ENCODE peak calls at places on chromosome 9, in ten cellular contexts. I is naive thymus-derived CD8-positive, alpha-beta T cell; Q is midbrain; X is stimulated activated CD8-positive, alpha-beta memory T cell treated with anti-CD3 and anti-CD28 coated beads, Interleukin-12 subunit alpha, Interleukin-12 subunit beta, amount 100 ng/mL, for 4 hours; L is NCI-H524; S is stromal cell of bone marrow; D is dermis blood vessel endothelial cell; K is NCI-H187 treated with DMSO at 0.1 percent for 48 hours; G is Right ventricle myocardium superior; M is natural killer cell. B is an unnamed sample.

GRCh38 chr9:93121316-93122241 is 12.5 kb downstream of the NINJ1 start:
- DNase-seq in S (no peak), K (no peak), I (no peak), L (no peak), M (peak), D (no peak), G (peak), Q (no peak), X (no peak), B (no peak)

GRCh38 chr9:87950765-87951488 is 23.4 kb downstream of the CDK20 start:
- DNase-seq in L (peak), M (no peak), G (no peak), D (peak), Q (peak), K (no peak), S (no peak), X (no peak), I (no peak), B (no peak)

GRCh38 chr9:121285835-121286687 is 18.1 kb downstream of the GSN start:
- DNase-seq in S (peak), K (no peak), L (no peak), I (no peak), G (peak), M (no peak), D (peak), Q (peak), X (no peak), B (no peak)

GRCh38 chr9:8374471-8374870 is 574.9 kb upstream of the DMAC1 start:
- DNase-seq in I (no peak), X (no peak), D (peak), G (no peak), S (no peak), Q (no peak), K (no peak), L (no peak), M (no peak), B (no peak)

GRCh38 chr9:81578606-81579005 is 110.7 kb downstream of the TLE1 start:
- DNase-seq in S (no peak), D (no peak), G (no peak), X (no peak), K (no peak), Q (no peak), I (no peak), L (no peak), M (no peak), B (no peak)

GRCh38 chr9:123349691-123350480 is 6.1 kb upstream of the CRB2 start:
- DNase-seq in Q (peak), D (peak), G (no peak), M (peak), L (peak), S (peak), I (peak), K (no peak), X (peak), B (peak)

GRCh38 chr9:80964374-80964773 is 725.0 kb downstream of the TLE1 start:
- DNase-seq in S (no peak), D (no peak), M (no peak), K (peak), Q (no peak), G (no peak), X (no peak), I (no peak), L (no peak), B (no peak)

GRCh38 chr9:4235951-4236804 is 63.7 kb downstream of the GLIS3 start:
- DNase-seq in S (no peak), D (peak), Q (peak), G (no peak), M (no peak), X (no peak), K (no peak), I (no peak), L (no peak), B (no peak)

GRCh38 chr9:115943591-115944165 is 209.9 kb upstream of the PAPPA start:
- DNase-seq in I (no peak), K (no peak), M (no peak), D (no peak), Q (no peak), L (no peak), X (no peak), G (no peak), S (no peak), B (no peak)

GRCh38 chr9:35903049-35903448 is 3.0 kb upstream of the HRCT1 start:
- DNase-seq in G (no peak), M (no peak), X (no peak), I (no peak), Q (peak), L (peak), K (no peak), S (peak), D (peak), B (peak)

GRCh38 chr9:83698976-83699585 is 8.7 kb downstream of the UBQLN1 start:
- DNase-seq in G (no peak), K (no peak), Q (no peak), S (no peak), L (no peak), X (no peak), M (no peak), I (no peak), D (peak), B (no peak)

GRCh38 chr9:112881366-112881765 is 9.3 kb downstream of the SLC46A2 start:
- DNase-seq in S (no peak), X (no peak), I (no peak), G (no peak), M (no peak), Q (no peak), D (no peak), L (no peak), K (no peak), B (no peak)

GRCh38 chr9:115261656-115262081 is 143.7 kb upstream of the TNC start:
- DNase-seq in K (no peak), I (no peak), G (no peak), D (no peak), X (no peak), Q (no peak), M (no peak), L (no peak), S (peak), B (no peak)

GRCh38 chr9:88567870-88568269 is 32.9 kb downstream of the NXNL2 start:
- DNase-seq in I (no peak), X (no peak), G (no peak), M (no peak), D (no peak), Q (no peak), L (no peak), S (no peak), K (no peak), B (no peak)

GRCh38 chr9:137116027-137116507 is 1.5 kb upstream of the DPP7 start:
- DNase-seq in K (no peak), S (no peak), L (no peak), I (no peak), Q (peak), D (no peak), G (no peak), M (no peak), X (no peak), B (no peak)

GRCh38 chr9:79131876-79132377 is 439.8 kb upstream of the TLE4 start:
- DNase-seq in L (no peak), M (no peak), X (no peak), G (no peak), Q (no peak), D (no peak), S (no peak), I (no peak), K (no peak), B (no peak)

GRCh38 chr9:107154291-107154690 is 128.8 kb upstream of the RAD23B start:
- DNase-seq in G (no peak), D (no peak), X (no peak), I (no peak), Q (no peak), K (no peak), M (no peak), S (no peak), L (no peak), B (no peak)

GRCh38 chr9:94584555-94584954 is 9.1 kb downstream of the FBP2 start:
- DNase-seq in L (no peak), X (no peak), G (no peak), S (no peak), I (peak), K (no peak), Q (no peak), M (no peak), D (no peak), B (no peak)

GRCh38 chr9:16154570-16155078 is 601.8 kb downstream of the CCDC171 start:
- DNase-seq in L (peak), M (no peak), X (no peak), Q (no peak), K (no peak), D (peak), I (peak), S (no peak), G (peak), B (no peak)

GRCh38 chr9:108125541-108125940 is 636.0 kb upstream of the KLF4 start:
- DNase-seq in Q (no peak), I (no peak), K (no peak), D (peak), G (no peak), S (no peak), M (no peak), X (no peak), L (no peak), B (no peak)

GRCh38 chr9:116842658-116843057 is 155.6 kb downstream of the TRIM32 start:
- DNase-seq in I (no peak), G (no peak), S (no peak), D (no peak), L (peak), K (peak), Q (no peak), X (no peak), M (no peak), B (peak)

GRCh38 chr9:92414566-92414965 is 9.7 kb downstream of the OMD start:
- DNase-seq in I (no peak), G (no peak), X (no peak), S (no peak), Q (no peak), L (no peak), K (no peak), M (no peak), D (peak), B (no peak)

GRCh38 chr9:130837002-130837511 is 2.0 kb downstream of the ABL1 start:
- DNase-seq in G (no peak), I (no peak), M (no peak), D (no peak), Q (peak), K (no peak), S (no peak), L (no peak), X (no peak), B (no peak)

GRCh38 chr9:123347289-123348060 is 8.5 kb upstream of the CRB2 start:
- DNase-seq in G (no peak), S (no peak), D (no peak), Q (no peak), M (no peak), I (no peak), X (no peak), L (no peak), K (no peak), B (no peak)

GRCh38 chr9:131609116-131609830 is 64.0 kb downstream of the PRRT1B start:
- DNase-seq in D (peak), X (no peak), S (peak), K (no peak), Q (peak), L (no peak), I (no peak), G (peak), M (no peak), B (no peak)

GRCh38 chr9:133580416-133580738 is 28.8 kb downstream of the FAM163B start:
- DNase-seq in L (no peak), M (no peak), I (no peak), X (no peak), G (no peak), D (no peak), Q (no peak), S (no peak), K (no peak), B (no peak)

GRCh38 chr9:76453785-76454184 is 5.2 kb upstream of the GCNT1 start:
- DNase-seq in I (no peak), L (no peak), Q (no peak), S (peak), M (no peak), G (no peak), X (no peak), K (no peak), D (no peak), B (no peak)

GRCh38 chr9:77826621-77827020 is 178.5 kb upstream of the GNA14 start:
- DNase-seq in D (no peak), S (no peak), Q (no peak), K (no peak), G (no peak), M (no peak), I (no peak), L (no peak), X (no peak), B (no peak)

GRCh38 chr9:123513554-123513953 is 157.6 kb downstream of the CRB2 start:
- DNase-seq in D (no peak), S (no peak), X (no peak), Q (no peak), M (no peak), L (no peak), G (no peak), I (no peak), K (no peak), B (no peak)

GRCh38 chr9:4933177-4933576 is 51.9 kb upstream of the JAK2 start:
- DNase-seq in X (no peak), S (peak), I (no peak), G (no peak), M (no peak), K (no peak), L (no peak), Q (no peak), D (no peak), B (no peak)

GRCh38 chr9:114412057-114412683 is 24.4 kb upstream of the AKNA start:
- DNase-seq in K (no peak), Q (no peak), L (peak), M (no peak), X (no peak), I (no peak), S (no peak), G (no peak), D (no peak), B (no peak)

GRCh38 chr9:2987679-2988078 is 143.8 kb upstream of the PUM3 start:
- DNase-seq in Q (no peak), K (no peak), D (no peak), G (no peak), X (no peak), I (no peak), L (no peak), S (no peak), M (no peak), B (no peak)

GRCh38 chr9:127170049-127170448 is 47.6 kb upstream of the ANGPTL2 start:
- DNase-seq in K (no peak), L (no peak), X (no peak), I (no peak), Q (no peak), S (no peak), M (no peak), G (no peak), D (no peak), B (no peak)

B was measured in COR-L47.